ENCODE peak calls at places on chromosome 16, in four cellular contexts. X is iris pigment epithelial cell, T is non-pigmented ciliary epithelial cell, O is NCI-H1105. B is an unnamed sample.

GRCh38 chr16:84524346-84524920 is 20.0 kb upstream of the MEAK7 start:
- DNase-seq in X (no peak), T (no peak), O (no peak), B (no peak)

GRCh38 chr16:30040221-30040620 is 9.2 kb upstream of the TLCD3B start:
- DNase-seq in X (no peak), T (no peak), O (no peak), B (no peak)

GRCh38 chr16:74667215-74667765 is 613 bp upstream of the RFWD3 start:
- DNase-seq in X (peak), T (no peak), O (peak), B (no peak)

GRCh38 chr16:74035816-74036215 is 260.8 kb upstream of the PSMD7 start:
- DNase-seq in X (peak), T (no peak), O (no peak), B (no peak)

GRCh38 chr16:68993885-68994284 is 111.6 kb upstream of the HAS3 start:
- DNase-seq in X (peak), T (peak), O (no peak), B (no peak)

GRCh38 chr16:11193494-11193893 is 62.5 kb downstream of the SOCS1 start:
- DNase-seq in X (no peak), T (no peak), O (no peak), B (no peak)

GRCh38 chr16:15725641-15726240 is 75.7 kb downstream of the NDE1 start:
- DNase-seq in X (no peak), T (no peak), O (no peak), B (no peak)

GRCh38 chr16:86244188-86244587 is 266.1 kb upstream of the FOXF1 start:
- DNase-seq in X (no peak), T (no peak), O (no peak), B (no peak)

GRCh38 chr16:67025151-67025550 is 3.8 kb upstream of the CBFB start:
- DNase-seq in X (no peak), T (no peak), O (no peak), B (no peak)

GRCh38 chr16:67468731-67469130 is 12.2 kb downstream of the ATP6V0D1 start:
- DNase-seq in X (no peak), T (no peak), O (no peak), B (no peak)

GRCh38 chr16:67302882-67303434 is 23.6 kb downstream of the KCTD19 start:
- DNase-seq in X (no peak), T (no peak), O (no peak), B (no peak)